ENCODE peak calls at places on chromosomes 7 and 10, in six cellular contexts. V is GM12865, C is CD14-positive monocyte, W is neural crest cell, X is testis, S is astrocyte. D is an unnamed sample.

GRCh38 chr10:91350651-91351081 is 59.5 kb upstream of the HECTD2 start:
- DNase-seq in V (no peak), C (no peak), W (no peak), X (no peak), S (peak; percentile 30), D (no peak)

GRCh38 chr7:30771859-30772429 is 727 bp downstream of the MINDY4 start:
- DNase-seq in V (peak; percentile 33), C (no peak), W (no peak), X (no peak), S (no peak), D (no peak)

GRCh38 chr10:59865101-59865500 is 41.3 kb downstream of the CCDC6 start:
- DNase-seq in V (peak; percentile 61), C (no peak), W (no peak), X (peak; percentile 43), S (no peak), D (no peak)

GRCh38 chr10:78359641-78360091 is 326.0 kb downstream of the RPS24 start:
- DNase-seq in V (no peak), C (no peak), W (no peak), X (no peak), S (no peak), D (no peak)

GRCh38 chr10:87767253-87767652 is 50.8 kb downstream of the ATAD1 start:
- DNase-seq in V (no peak), C (no peak), W (no peak), X (no peak), S (peak; percentile 84), D (no peak)

GRCh38 chr7:72781631-72782030 is 46.4 kb downstream of the TYW1B start:
- DNase-seq in V (no peak), C (no peak), W (no peak), X (no peak), S (no peak), D (no peak)

GRCh38 chr10:127577376-127577775 is 28.3 kb downstream of the NPS start:
- DNase-seq in V (no peak), C (no peak), W (no peak), X (no peak), S (peak; percentile 12), D (no peak)

GRCh38 chr7:37379546-37379945 is 69.1 kb downstream of the ELMO1 start:
- DNase-seq in V (no peak), C (no peak), W (no peak), X (no peak), S (no peak), D (no peak)

GRCh38 chr10:77949167-77949566 is 22.6 kb upstream of the DLG5 start:
- DNase-seq in V (no peak), C (no peak), W (no peak), X (no peak), S (peak; percentile 74), D (peak; percentile 51)

GRCh38 chr7:77867208-77867915 is 68.8 kb downstream of the PHTF2 start:
- DNase-seq in V (no peak), C (no peak), W (no peak), X (no peak), S (peak; percentile 63), D (peak; percentile 19)

GRCh38 chr7:157513162-157513621 is 176.4 kb downstream of the DNAJB6 start:
- DNase-seq in V (no peak), C (peak; percentile 26), W (no peak), X (no peak), S (no peak), D (no peak)

GRCh38 chr7:117857718-117858117 is 15.5 kb downstream of the CTTNBP2 start:
- DNase-seq in V (no peak), C (no peak), W (no peak), X (no peak), S (no peak), D (no peak)

GRCh38 chr10:114970515-114970914 is 32.5 kb downstream of the TRUB1 start:
- DNase-seq in V (no peak), C (no peak), W (no peak), X (no peak), S (no peak), D (no peak)

GRCh38 chr7:54831046-54831643 is 72.1 kb upstream of the SEC61G start:
- DNase-seq in V (no peak), C (no peak), W (no peak), X (no peak), S (peak; percentile 44), D (no peak)

GRCh38 chr7:130277763-130278643 is 11.3 kb downstream of the CPA2 start:
- DNase-seq in V (no peak), C (no peak), W (peak; percentile 34), X (peak; percentile 70), S (peak; percentile 60), D (peak; percentile 35)
- TF ChIP-seq CTCF in V (no peak), C (no peak), W (peak; percentile 50), X (peak; percentile 49), S (peak; percentile 43), D (peak; percentile 75)

GRCh38 chr7:39609462-39610149 is 13.8 kb upstream of the RALA start:
- DNase-seq in V (peak; percentile 16), C (no peak), W (peak; percentile 26), X (no peak), S (no peak), D (no peak)
- TF ChIP-seq CTCF in V (no peak), C (no peak), W (peak; percentile 38), X (no peak), S (no peak), D (peak; percentile 37)

GRCh38 chr10:17229016-17229716 is 1.1 kb downstream of the VIM start:
- DNase-seq in V (peak; percentile 56), C (peak; percentile 93), W (peak; percentile 84), X (peak; percentile 95), S (peak; percentile 81), D (peak; percentile 92)

GRCh38 chr10:17228081-17229015 is at the start of gene VIM:
- DNase-seq in V (peak; percentile 86), C (peak; percentile 99), W (peak; percentile 71), X (peak; percentile 92), S (peak; percentile 94), D (peak; percentile 98)

GRCh38 chr10:17232276-17232987 is 4.4 kb downstream of the VIM start:
- DNase-seq in V (peak; percentile 70), C (no peak), W (no peak), X (no peak), S (no peak), D (peak; percentile 57)

GRCh38 chr10:17229717-17229966 is 1.6 kb downstream of the VIM start:
- DNase-seq in V (no peak), C (no peak), W (no peak), X (no peak), S (no peak), D (no peak)

GRCh38 chr10:17229967-17230682 is 2.1 kb downstream of the VIM start:
- DNase-seq in V (peak; percentile 93), C (peak; percentile 89), W (peak; percentile 60), X (peak; percentile 87), S (peak; percentile 52), D (peak; percentile 61)
- TF ChIP-seq CTCF in V (no peak), C (no peak), W (no peak), X (no peak), S (no peak), D (no peak)

GRCh38 chr10:98326621-98327027 is 58.6 kb upstream of the LOXL4 start:
- DNase-seq in V (no peak), C (no peak), W (no peak), X (no peak), S (no peak), D (no peak)

GRCh38 chr10:98328640-98329039 is 60.6 kb upstream of the LOXL4 start:
- DNase-seq in V (no peak), C (no peak), W (no peak), X (no peak), S (no peak), D (no peak)

GRCh38 chr10:98332623-98333269 is 64.8 kb upstream of the LOXL4 start:
- DNase-seq in V (no peak), C (no peak), W (no peak), X (no peak), S (no peak), D (peak; percentile 40)

GRCh38 chr10:98328163-98328562 is 60.2 kb upstream of the LOXL4 start:
- DNase-seq in V (no peak), C (no peak), W (no peak), X (no peak), S (no peak), D (no peak)

GRCh38 chr10:98331888-98332287 is 63.9 kb upstream of the LOXL4 start:
- DNase-seq in V (peak; percentile 47), C (peak; percentile 52), W (no peak), X (no peak), S (no peak), D (no peak)
- TF ChIP-seq CTCF in V (peak; percentile 49), C (peak; percentile 71), W (no peak), X (no peak), S (no peak), D (peak; percentile 70)

GRCh38 chr7:39137480-39137879 is 159.8 kb downstream of the POU6F2 start:
- DNase-seq in V (no peak), C (no peak), W (no peak), X (no peak), S (no peak), D (no peak)
- TF ChIP-seq CTCF in V (no peak), C (no peak), W (no peak), X (no peak), S (no peak), D (no peak)

GRCh38 chr7:25839084-25839769 is 312.8 kb upstream of the NFE2L3 start:
- DNase-seq in V (no peak), C (no peak), W (no peak), X (no peak), S (no peak), D (no peak)
- TF ChIP-seq CTCF in V (no peak), C (peak; percentile 14), W (peak; percentile 56), X (peak; percentile 17), S (peak; percentile 40), D (peak; percentile 43)

DNA sequence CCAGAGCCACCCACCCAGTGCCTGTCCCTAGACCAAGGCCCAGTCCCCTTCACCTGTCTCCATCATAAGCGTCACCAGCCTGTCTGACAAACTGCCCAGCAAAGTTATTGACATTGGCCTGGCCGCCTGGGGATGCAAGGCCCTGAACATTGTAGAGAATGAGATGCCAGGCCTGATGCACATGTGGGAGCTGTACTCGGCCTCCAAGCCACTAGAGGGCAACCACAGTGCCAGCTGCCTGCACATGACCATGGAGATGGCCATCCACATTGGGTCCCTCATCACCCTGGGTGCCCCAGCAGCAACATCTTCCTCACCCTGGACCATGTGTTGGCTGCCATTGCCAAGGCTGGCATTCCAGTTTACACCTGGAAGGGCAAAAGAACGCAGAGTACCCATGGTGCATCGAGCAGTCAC is 63.7 kb upstream of the ANTXRL start:
- DNase-seq in V (peak; percentile 23), C (peak; percentile 40), W (no peak), X (peak; percentile 14), S (no peak), D (no peak)
- TF ChIP-seq CTCF in V (peak; percentile 47), C (no peak), W (no peak), X (no peak), S (no peak), D (peak; percentile 52)

GRCh38 chr10:119817991-119818888 is 54.4 kb downstream of the MCMBP start:
- DNase-seq in V (no peak), C (peak; percentile 45), W (peak; percentile 77), X (peak; percentile 87), S (peak; percentile 50), D (no peak)
- TF ChIP-seq CTCF in V (no peak), C (no peak), W (peak; percentile 62), X (no peak), S (no peak), D (no peak)

GRCh38 chr10:124647421-124648130 is 96.6 kb downstream of the FAM53B start:
- DNase-seq in V (peak; percentile 86), C (peak; percentile 94), W (no peak), X (peak; percentile 49), S (no peak), D (peak; percentile 7)
- TF ChIP-seq CTCF in V (peak; percentile 57), C (peak; percentile 50), W (no peak), X (no peak), S (no peak), D (peak; percentile 36)

GRCh38 chr10:113052076-113052830 is 102.2 kb downstream of the TCF7L2 start:
- DNase-seq in V (peak; percentile 2), C (no peak), W (no peak), X (no peak), S (no peak), D (no peak)
- TF ChIP-seq CTCF in V (peak; percentile 2), C (no peak), W (peak; percentile 29), X (no peak), S (peak; percentile 28), D (peak; percentile 63)